ENCODE peak calls at places on chromosomes 5 and 9, in nine cellular contexts. One of them, this sample, is unnamed.

GRCh38 chr5:14463629-14464028 is 118.0 kb upstream of the OTULINL start:
- DNase-seq in RCC 7860: peak
- DNase-seq in stimulated activated effector memory CD8-positive, alpha-beta T cell treated with anti-CD3 and anti-CD28 coated beads, Interleukin-12 subunit alpha, Interleukin-12 subunit beta, amount 100 ng/mL, for 72 hours: no peak
- DNase-seq in hepatocyte: peak
- DNase-seq in PC-3: peak
- DNase-seq in H1: no peak
- DNase-seq in Calu3: no peak
- DNase-seq in SW 1271: no peak
- DNase-seq in hippocampal formation: no peak
- DNase-seq in this sample: peak

GRCh38 chr5:62093981-62094380 is 212.0 kb upstream of the KIF2A start:
- DNase-seq in RCC 7860: peak
- DNase-seq in stimulated activated effector memory CD8-positive, alpha-beta T cell treated with anti-CD3 and anti-CD28 coated beads, Interleukin-12 subunit alpha, Interleukin-12 subunit beta, amount 100 ng/mL, for 72 hours: no peak
- DNase-seq in hepatocyte: peak
- DNase-seq in PC-3: peak
- DNase-seq in H1: no peak
- DNase-seq in Calu3: peak
- DNase-seq in SW 1271: no peak
- DNase-seq in hippocampal formation: peak
- DNase-seq in this sample: no peak

GRCh38 chr9:11340656-11341055 is 727.9 kb upstream of the PTPRD start:
- DNase-seq in RCC 7860: no peak
- DNase-seq in stimulated activated effector memory CD8-positive, alpha-beta T cell treated with anti-CD3 and anti-CD28 coated beads, Interleukin-12 subunit alpha, Interleukin-12 subunit beta, amount 100 ng/mL, for 72 hours: no peak
- DNase-seq in hepatocyte: no peak
- DNase-seq in PC-3: no peak
- DNase-seq in H1: no peak
- DNase-seq in Calu3: no peak
- DNase-seq in SW 1271: no peak
- DNase-seq in hippocampal formation: no peak
- DNase-seq in this sample: no peak

GRCh38 chr5:458547-459353 is 15.8 kb downstream of the EXOC3 start:
- DNase-seq in RCC 7860: peak
- DNase-seq in stimulated activated effector memory CD8-positive, alpha-beta T cell treated with anti-CD3 and anti-CD28 coated beads, Interleukin-12 subunit alpha, Interleukin-12 subunit beta, amount 100 ng/mL, for 72 hours: no peak
- DNase-seq in hepatocyte: peak
- DNase-seq in PC-3: peak
- DNase-seq in H1: no peak
- DNase-seq in Calu3: peak
- DNase-seq in SW 1271: no peak
- DNase-seq in hippocampal formation: no peak
- DNase-seq in this sample: no peak

GRCh38 chr5:173231996-173232498 is 3.0 kb downstream of the NKX2-5 start:
- DNase-seq in RCC 7860: no peak
- DNase-seq in stimulated activated effector memory CD8-positive, alpha-beta T cell treated with anti-CD3 and anti-CD28 coated beads, Interleukin-12 subunit alpha, Interleukin-12 subunit beta, amount 100 ng/mL, for 72 hours: no peak
- DNase-seq in hepatocyte: no peak
- DNase-seq in PC-3: no peak
- DNase-seq in H1: no peak
- DNase-seq in Calu3: no peak
- DNase-seq in SW 1271: no peak
- DNase-seq in hippocampal formation: no peak
- DNase-seq in this sample: no peak

GRCh38 chr9:23537192-23538059 is 288.6 kb downstream of the ELAVL2 start:
- DNase-seq in RCC 7860: no peak
- DNase-seq in stimulated activated effector memory CD8-positive, alpha-beta T cell treated with anti-CD3 and anti-CD28 coated beads, Interleukin-12 subunit alpha, Interleukin-12 subunit beta, amount 100 ng/mL, for 72 hours: no peak
- DNase-seq in hepatocyte: no peak
- DNase-seq in PC-3: no peak
- DNase-seq in H1: no peak
- DNase-seq in Calu3: no peak
- DNase-seq in SW 1271: no peak
- DNase-seq in hippocampal formation: no peak
- DNase-seq in this sample: no peak

GRCh38 chr9:12718482-12719026 is 25.4 kb downstream of the TYRP1 start:
- DNase-seq in RCC 7860: no peak
- DNase-seq in stimulated activated effector memory CD8-positive, alpha-beta T cell treated with anti-CD3 and anti-CD28 coated beads, Interleukin-12 subunit alpha, Interleukin-12 subunit beta, amount 100 ng/mL, for 72 hours: no peak
- DNase-seq in hepatocyte: peak
- DNase-seq in PC-3: peak
- DNase-seq in H1: peak
- DNase-seq in Calu3: no peak
- DNase-seq in SW 1271: no peak
- DNase-seq in hippocampal formation: peak
- DNase-seq in this sample: no peak

GRCh38 chr5:53543401-53543800 is 17.0 kb upstream of the NDUFS4 start:
- DNase-seq in RCC 7860: no peak
- DNase-seq in stimulated activated effector memory CD8-positive, alpha-beta T cell treated with anti-CD3 and anti-CD28 coated beads, Interleukin-12 subunit alpha, Interleukin-12 subunit beta, amount 100 ng/mL, for 72 hours: no peak
- DNase-seq in hepatocyte: no peak
- DNase-seq in PC-3: no peak
- DNase-seq in H1: no peak
- DNase-seq in Calu3: no peak
- DNase-seq in SW 1271: no peak
- DNase-seq in hippocampal formation: no peak
- DNase-seq in this sample: peak

GRCh38 chr9:126584611-126585010 is 29.1 kb upstream of the LMX1B start:
- DNase-seq in RCC 7860: no peak
- DNase-seq in stimulated activated effector memory CD8-positive, alpha-beta T cell treated with anti-CD3 and anti-CD28 coated beads, Interleukin-12 subunit alpha, Interleukin-12 subunit beta, amount 100 ng/mL, for 72 hours: no peak
- DNase-seq in hepatocyte: no peak
- DNase-seq in PC-3: no peak
- DNase-seq in H1: no peak
- DNase-seq in Calu3: no peak
- DNase-seq in SW 1271: no peak
- DNase-seq in hippocampal formation: no peak
- DNase-seq in this sample: no peak

GRCh38 chr5:142364251-142365145 is 39.7 kb upstream of the SPRY4 start:
- DNase-seq in RCC 7860: no peak
- DNase-seq in stimulated activated effector memory CD8-positive, alpha-beta T cell treated with anti-CD3 and anti-CD28 coated beads, Interleukin-12 subunit alpha, Interleukin-12 subunit beta, amount 100 ng/mL, for 72 hours: no peak
- DNase-seq in hepatocyte: no peak
- DNase-seq in PC-3: no peak
- DNase-seq in H1: no peak
- DNase-seq in Calu3: no peak
- DNase-seq in SW 1271: no peak
- DNase-seq in hippocampal formation: no peak
- DNase-seq in this sample: no peak

GRCh38 chr9:106403081-106403480 is 459.9 kb upstream of the ZNF462 start:
- DNase-seq in RCC 7860: no peak
- DNase-seq in stimulated activated effector memory CD8-positive, alpha-beta T cell treated with anti-CD3 and anti-CD28 coated beads, Interleukin-12 subunit alpha, Interleukin-12 subunit beta, amount 100 ng/mL, for 72 hours: no peak
- DNase-seq in hepatocyte: peak
- DNase-seq in PC-3: peak
- DNase-seq in H1: no peak
- DNase-seq in Calu3: no peak
- DNase-seq in SW 1271: no peak
- DNase-seq in hippocampal formation: no peak
- DNase-seq in this sample: no peak

GRCh38 chr9:21965401-21965951 is 28.7 kb downstream of the CDKN2A start:
- DNase-seq in RCC 7860: no peak
- DNase-seq in stimulated activated effector memory CD8-positive, alpha-beta T cell treated with anti-CD3 and anti-CD28 coated beads, Interleukin-12 subunit alpha, Interleukin-12 subunit beta, amount 100 ng/mL, for 72 hours: no peak
- DNase-seq in hepatocyte: peak
- DNase-seq in PC-3: peak
- DNase-seq in H1: no peak
- DNase-seq in Calu3: peak
- DNase-seq in SW 1271: no peak
- DNase-seq in hippocampal formation: no peak
- DNase-seq in this sample: peak

GRCh38 chr9:137150485-137151060 is 11.6 kb downstream of the GRIN1 start:
- DNase-seq in RCC 7860: peak
- DNase-seq in stimulated activated effector memory CD8-positive, alpha-beta T cell treated with anti-CD3 and anti-CD28 coated beads, Interleukin-12 subunit alpha, Interleukin-12 subunit beta, amount 100 ng/mL, for 72 hours: peak
- DNase-seq in hepatocyte: no peak
- DNase-seq in PC-3: peak
- DNase-seq in H1: no peak
- DNase-seq in Calu3: no peak
- DNase-seq in SW 1271: no peak
- DNase-seq in hippocampal formation: no peak
- DNase-seq in this sample: peak

GRCh38 chr5:149387081-149387611 is 8.1 kb upstream of the IL17B start:
- DNase-seq in RCC 7860: no peak
- DNase-seq in stimulated activated effector memory CD8-positive, alpha-beta T cell treated with anti-CD3 and anti-CD28 coated beads, Interleukin-12 subunit alpha, Interleukin-12 subunit beta, amount 100 ng/mL, for 72 hours: no peak
- DNase-seq in hepatocyte: no peak
- DNase-seq in PC-3: no peak
- DNase-seq in H1: no peak
- DNase-seq in Calu3: no peak
- DNase-seq in SW 1271: no peak
- DNase-seq in hippocampal formation: no peak
- DNase-seq in this sample: no peak

GRCh38 chr9:127390563-127390962 is 6.4 kb upstream of the SLC2A8 start:
- DNase-seq in RCC 7860: peak
- DNase-seq in stimulated activated effector memory CD8-positive, alpha-beta T cell treated with anti-CD3 and anti-CD28 coated beads, Interleukin-12 subunit alpha, Interleukin-12 subunit beta, amount 100 ng/mL, for 72 hours: no peak
- DNase-seq in hepatocyte: peak
- DNase-seq in PC-3: no peak
- DNase-seq in H1: no peak
- DNase-seq in Calu3: peak
- DNase-seq in SW 1271: no peak
- DNase-seq in hippocampal formation: no peak
- DNase-seq in this sample: no peak

GRCh38 chr9:86948153-86948929 is 1.0 kb upstream of the GAS1 start:
- DNase-seq in RCC 7860: peak
- DNase-seq in stimulated activated effector memory CD8-positive, alpha-beta T cell treated with anti-CD3 and anti-CD28 coated beads, Interleukin-12 subunit alpha, Interleukin-12 subunit beta, amount 100 ng/mL, for 72 hours: peak
- DNase-seq in hepatocyte: peak
- DNase-seq in PC-3: peak
- DNase-seq in H1: no peak
- DNase-seq in Calu3: peak
- DNase-seq in SW 1271: peak
- DNase-seq in hippocampal formation: peak
- DNase-seq in this sample: peak

GRCh38 chr5:154664869-154665268 is 90.3 kb upstream of the LARP1 start:
- DNase-seq in RCC 7860: no peak
- DNase-seq in stimulated activated effector memory CD8-positive, alpha-beta T cell treated with anti-CD3 and anti-CD28 coated beads, Interleukin-12 subunit alpha, Interleukin-12 subunit beta, amount 100 ng/mL, for 72 hours: no peak
- DNase-seq in hepatocyte: no peak
- DNase-seq in PC-3: no peak
- DNase-seq in H1: no peak
- DNase-seq in Calu3: no peak
- DNase-seq in SW 1271: no peak
- DNase-seq in hippocampal formation: no peak
- DNase-seq in this sample: no peak

GRCh38 chr9:16828335-16829281 is 41.9 kb downstream of the BNC2 start:
- DNase-seq in RCC 7860: peak
- DNase-seq in stimulated activated effector memory CD8-positive, alpha-beta T cell treated with anti-CD3 and anti-CD28 coated beads, Interleukin-12 subunit alpha, Interleukin-12 subunit beta, amount 100 ng/mL, for 72 hours: no peak
- DNase-seq in hepatocyte: peak
- DNase-seq in PC-3: peak
- DNase-seq in H1: no peak
- DNase-seq in Calu3: no peak
- DNase-seq in SW 1271: no peak
- DNase-seq in hippocampal formation: peak
- DNase-seq in this sample: no peak